ENCODE peak calls at places on chromosomes 12 and 14, in seven cellular contexts. M is fibroblast of pulmonary artery, H is astrocyte, W is pancreas, A is adrenal gland, K is uterus, C is ovary. J is an unnamed sample.

GRCh38 chr12:70255311-70255710 is 12.1 kb downstream of the CNOT2 start:
- DNase-seq in M (peak; percentile 65), H (peak; percentile 53), W (no peak), A (no peak), K (no peak), C (no peak), J (no peak)

GRCh38 chr14:58572092-58572853 is 65.5 kb upstream of the DACT1 start:
- DNase-seq in M (peak; percentile 40), H (peak; percentile 60), W (no peak), A (no peak), K (no peak), C (no peak), J (peak; percentile 26)

GRCh38 chr12:79566452-79566851 is 124.3 kb downstream of the PAWR start:
- DNase-seq in M (peak; percentile 12), H (peak; percentile 39), W (no peak), A (no peak), K (no peak), C (no peak), J (no peak)

GRCh38 chr12:48061943-48062719 is 43.7 kb downstream of the SENP1 start:
- DNase-seq in M (peak; percentile 6), H (no peak), W (no peak), A (no peak), K (no peak), C (no peak), J (no peak)

GRCh38 chr12:76698966-76699365 is 64.9 kb upstream of the ZDHHC17 start:
- DNase-seq in M (no peak), H (no peak), W (no peak), A (no peak), K (no peak), C (no peak), J (no peak)

GRCh38 chr14:77124345-77125274 is 17.0 kb downstream of the ZDHHC22 start:
- DNase-seq in M (peak; percentile 34), H (no peak), W (peak; percentile 88), A (peak; percentile 61), K (peak; percentile 46), C (peak; percentile 71), J (peak; percentile 65)

GRCh38 chr14:102568115-102568614 is 24.3 kb upstream of the RCOR1 start:
- DNase-seq in M (no peak), H (no peak), W (no peak), A (no peak), K (no peak), C (no peak), J (no peak)

GRCh38 chr14:51395361-51395849 is 155.4 kb downstream of the TMX1 start:
- DNase-seq in M (peak; percentile 82), H (peak; percentile 81), W (peak; percentile 54), A (no peak), K (peak; percentile 58), C (peak; percentile 71), J (no peak)

GRCh38 chr12:12081836-12082497 is 11.2 kb downstream of the BCL2L14 start:
- DNase-seq in M (peak; percentile 71), H (no peak), W (no peak), A (no peak), K (no peak), C (no peak), J (no peak)

GRCh38 chr12:108297895-108298760 is 41.0 kb downstream of the CMKLR1 start:
- DNase-seq in M (no peak), H (no peak), W (peak; percentile 29), A (no peak), K (no peak), C (no peak), J (no peak)

GRCh38 chr12:561908-562593 is 101.2 kb downstream of the NINJ2 start:
- DNase-seq in M (no peak), H (no peak), W (no peak), A (peak; percentile 44), K (no peak), C (no peak), J (no peak)

GRCh38 chr14:101707285-101707842 is 54.1 kb upstream of the PPP2R5C start:
- DNase-seq in M (peak; percentile 92), H (peak; percentile 60), W (no peak), A (peak; percentile 61), K (peak; percentile 44), C (peak; percentile 50), J (peak; percentile 51)

GRCh38 chr12:57001448-57001906 is 4.9 kb downstream of the ZBTB39 start:
- DNase-seq in M (peak; percentile 76), H (no peak), W (peak; percentile 77), A (peak; percentile 56), K (peak; percentile 42), C (peak; percentile 74), J (peak; percentile 82)

GRCh38 chr12:75390899-75391538 is at the start of gene GLIPR1L2:
- DNase-seq in M (peak; percentile 98), H (peak; percentile 94), W (peak; percentile 96), A (peak; percentile 97), K (peak; percentile 96), C (peak; percentile 97), J (peak; percentile 87)
- TF ChIP-seq CTCF in M (peak; percentile 87), H (peak; percentile 67), W (peak; percentile 72), A (peak; percentile 73), K (peak; percentile 82), C (peak; percentile 44), J (peak; percentile 63)

DNA sequence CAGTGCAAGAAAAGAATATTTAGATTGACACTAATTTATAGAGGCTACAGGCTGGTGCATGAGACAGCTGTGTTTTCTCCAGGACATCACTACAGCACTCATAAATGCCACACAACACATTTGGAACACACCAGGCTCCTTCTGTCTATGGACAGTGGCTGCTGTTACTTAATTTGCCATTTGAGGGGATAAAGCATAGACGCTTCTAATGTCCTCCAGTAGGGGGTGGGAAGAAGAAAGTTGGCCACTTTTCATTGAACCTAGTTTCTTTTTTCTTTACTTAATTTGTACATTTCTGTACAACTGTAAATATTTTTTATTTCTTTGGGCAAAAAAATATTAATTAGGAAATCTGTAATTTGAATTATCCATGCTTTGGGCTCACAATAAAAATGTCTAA is 12.4 kb upstream of the RTN1 start:
- DNase-seq in M (peak; percentile 3), H (no peak), W (no peak), A (no peak), K (no peak), C (no peak), J (no peak)
- TF ChIP-seq CTCF in M (peak; percentile 46), H (peak; percentile 12), W (no peak), A (peak; percentile 7), K (no peak), C (no peak), J (peak; percentile 53)

DNA sequence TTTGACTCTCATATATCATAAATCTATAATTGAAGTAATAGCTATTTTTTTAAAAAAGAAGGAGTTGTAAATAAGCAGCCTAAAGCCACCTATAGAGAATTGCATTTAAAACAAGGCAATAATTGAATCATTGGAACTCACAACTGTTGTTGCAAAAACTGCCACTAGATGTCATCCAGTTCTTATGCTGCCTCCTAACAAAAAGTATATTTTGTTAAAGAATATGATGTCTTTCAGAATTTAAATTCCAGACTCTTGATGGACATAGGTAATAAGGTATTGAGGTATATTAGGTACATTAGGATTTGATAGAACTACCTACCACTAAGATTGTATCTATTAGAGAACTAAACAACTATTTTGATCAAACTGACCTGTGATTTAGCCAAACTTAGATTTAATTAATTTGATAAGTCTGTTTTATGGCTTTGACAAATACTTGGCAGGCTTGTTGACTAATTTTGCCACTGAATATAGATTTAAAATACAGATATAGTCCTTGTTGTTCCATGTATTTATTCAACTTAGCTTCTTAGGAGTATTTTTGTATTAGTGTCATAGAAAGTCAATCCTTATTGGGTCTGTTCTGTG is 401.4 kb downstream of the RPL10L start:
- DNase-seq in M (peak; percentile 31), H (no peak), W (no peak), A (no peak), K (no peak), C (no peak), J (no peak)
- TF ChIP-seq CTCF in M (peak; percentile 47), H (peak; percentile 62), W (peak; percentile 44), A (peak; percentile 44), K (peak; percentile 29), C (no peak), J (peak; percentile 73)

GRCh38 chr12:93894391-93895095 is 217.4 kb downstream of the CRADD start:
- DNase-seq in M (peak; percentile 83), H (peak; percentile 84), W (no peak), A (peak; percentile 81), K (peak; percentile 81), C (peak; percentile 74), J (peak; percentile 8)

GRCh38 chr12:93896962-93897361 is 219.8 kb downstream of the CRADD start:
- DNase-seq in M (no peak), H (no peak), W (no peak), A (peak; percentile 4), K (no peak), C (no peak), J (no peak)

GRCh38 chr12:93895096-93895460 is 217.9 kb downstream of the CRADD start:
- DNase-seq in M (peak; percentile 56), H (no peak), W (no peak), A (no peak), K (no peak), C (no peak), J (no peak)

GRCh38 chr12:93892431-93893210 is 215.4 kb downstream of the CRADD start:
- DNase-seq in M (no peak), H (no peak), W (no peak), A (peak; percentile 57), K (no peak), C (peak; percentile 46), J (peak; percentile 16)

DNA sequence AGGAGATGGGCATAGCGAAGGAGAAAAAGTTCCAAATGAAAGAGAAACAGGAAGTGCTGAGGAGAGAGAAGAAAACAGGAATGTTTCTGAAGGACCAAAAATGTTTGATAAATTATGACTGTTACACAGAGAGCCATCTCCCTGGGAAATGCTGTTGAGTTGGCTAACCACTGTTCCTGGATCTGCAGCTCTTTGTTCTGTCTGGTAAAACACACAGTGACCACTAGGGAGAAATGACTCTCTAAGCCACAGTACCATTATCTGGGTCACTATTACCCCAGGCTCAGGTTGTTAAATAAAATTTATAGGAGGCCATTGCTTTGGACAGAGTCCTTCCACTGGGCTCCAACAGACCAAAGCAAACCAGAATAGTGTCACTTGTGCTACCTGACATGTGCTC is 219.3 kb downstream of the CRADD start:
- DNase-seq in M (no peak), H (peak; percentile 23), W (no peak), A (peak; percentile 12), K (no peak), C (no peak), J (no peak)
- TF ChIP-seq CTCF in M (peak; percentile 26), H (no peak), W (no peak), A (peak; percentile 18), K (no peak), C (no peak), J (no peak)

GRCh38 chr14:63388766-63389431 is 70.2 kb upstream of the GPHB5 start:
- DNase-seq in M (peak; percentile 76), H (peak; percentile 13), W (peak; percentile 79), A (peak; percentile 68), K (peak; percentile 63), C (peak; percentile 75), J (peak; percentile 56)
- TF ChIP-seq CTCF in M (peak; percentile 92), H (peak; percentile 69), W (peak; percentile 60), A (peak; percentile 75), K (peak; percentile 79), C (peak; percentile 35), J (peak; percentile 69)

DNA sequence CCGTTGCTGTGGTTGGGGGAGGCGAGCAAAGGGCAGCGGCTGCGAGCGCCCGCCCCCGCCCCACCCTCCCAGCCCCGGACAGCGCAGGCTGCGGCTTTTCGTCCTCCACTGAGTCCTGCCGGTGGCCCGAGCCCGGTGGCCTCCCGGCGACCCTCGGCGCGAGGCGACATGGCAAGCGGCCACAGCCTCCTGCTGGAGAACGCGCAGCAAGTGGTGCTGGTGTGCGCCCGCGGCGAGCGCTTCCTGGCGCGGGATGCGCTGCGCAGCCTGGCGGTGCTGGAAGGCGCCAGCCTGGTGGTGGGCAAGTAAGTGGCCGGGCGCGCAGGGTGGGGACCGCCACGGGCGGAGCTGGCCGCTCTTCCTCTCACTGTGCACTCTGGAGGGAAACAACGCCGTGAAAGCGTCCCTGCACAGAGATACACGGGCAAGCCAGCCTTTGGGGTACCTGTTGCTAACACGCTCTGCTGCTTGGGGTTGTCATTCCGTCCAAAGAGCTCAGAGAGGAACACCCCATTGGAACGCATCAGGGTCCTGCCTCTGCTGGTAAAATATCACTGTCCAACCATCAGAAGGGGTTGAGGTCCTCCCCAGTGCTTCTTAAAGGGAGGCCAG is at the start of gene AMDHD1:
- DNase-seq in M (peak; percentile 40), H (peak; percentile 45), W (peak; percentile 82), A (peak; percentile 62), K (peak; percentile 28), C (peak; percentile 57), J (peak; percentile 77)
- TF ChIP-seq CTCF in M (peak; percentile 2), H (no peak), W (peak; percentile 10), A (no peak), K (peak; percentile 30), C (no peak), J (no peak)

J was measured in nephron progenitor cell.